ENCODE peak calls at places on chromosomes 12 and 14, in five cellular contexts. U is tibial artery, I is brain microvascular endothelial cell, X is endodermal cell, A is AG10803. E is an unnamed sample.

GRCh38 chr12:119681953-119682352 is 14.0 kb downstream of the PRKAB1 start:
- DNase-seq in U (no peak), I (no peak), X (no peak), A (no peak), E (no peak)

GRCh38 chr14:71621966-71622365 is 310.3 kb upstream of the RGS6 start:
- DNase-seq in U (no peak), I (no peak), X (no peak), A (no peak), E (no peak)

GRCh38 chr12:92051441-92051840 is 94.2 kb downstream of the BTG1 start:
- DNase-seq in U (no peak), I (no peak), X (no peak), A (no peak), E (no peak)

GRCh38 chr14:105974902-105975301 is 448.5 kb downstream of the TMEM121 start:
- DNase-seq in U (no peak), I (no peak), X (no peak), A (no peak), E (no peak)

GRCh38 chr12:100186071-100186470 is 14.5 kb upstream of the ACTR6 start:
- DNase-seq in U (no peak), I (no peak), X (no peak), A (no peak), E (no peak)

GRCh38 chr14:102930138-102930752 is 7.8 kb downstream of the AMN start:
- DNase-seq in U (no peak), I (no peak), X (peak), A (no peak), E (no peak)

GRCh38 chr12:93883436-93884154 is 206.4 kb downstream of the CRADD start:
- DNase-seq in U (no peak), I (peak), X (no peak), A (peak), E (no peak)

GRCh38 chr12:120654656-120655055 is 14.2 kb downstream of the CABP1 start:
- DNase-seq in U (peak), I (no peak), X (no peak), A (no peak), E (no peak)

GRCh38 chr14:91254456-91254855 is 10.0 kb upstream of the GPR68 start:
- DNase-seq in U (no peak), I (no peak), X (no peak), A (no peak), E (no peak)

GRCh38 chr14:72607386-72608125 is 286.3 kb downstream of the DPF3 start:
- DNase-seq in U (no peak), I (peak), X (peak), A (peak), E (no peak)

GRCh38 chr12:93657076-93657475 is 20.1 kb upstream of the CRADD start:
- DNase-seq in U (no peak), I (no peak), X (no peak), A (peak), E (no peak)

GRCh38 chr12:48445538-48445937 is 26.8 kb upstream of the ANP32D start:
- DNase-seq in U (no peak), I (no peak), X (no peak), A (no peak), E (no peak)

GRCh38 chr12:81639196-81639595 is 120.0 kb downstream of the PPFIA2 start:
- DNase-seq in U (no peak), I (peak), X (no peak), A (no peak), E (peak)

GRCh38 chr14:90573385-90574105 is 176.7 kb downstream of the CALM1 start:
- DNase-seq in U (no peak), I (no peak), X (no peak), A (no peak), E (no peak)

GRCh38 chr12:55675671-55676070 is 32.0 kb downstream of the ITGA7 start:
- DNase-seq in U (no peak), I (no peak), X (peak), A (no peak), E (no peak)

DNA sequence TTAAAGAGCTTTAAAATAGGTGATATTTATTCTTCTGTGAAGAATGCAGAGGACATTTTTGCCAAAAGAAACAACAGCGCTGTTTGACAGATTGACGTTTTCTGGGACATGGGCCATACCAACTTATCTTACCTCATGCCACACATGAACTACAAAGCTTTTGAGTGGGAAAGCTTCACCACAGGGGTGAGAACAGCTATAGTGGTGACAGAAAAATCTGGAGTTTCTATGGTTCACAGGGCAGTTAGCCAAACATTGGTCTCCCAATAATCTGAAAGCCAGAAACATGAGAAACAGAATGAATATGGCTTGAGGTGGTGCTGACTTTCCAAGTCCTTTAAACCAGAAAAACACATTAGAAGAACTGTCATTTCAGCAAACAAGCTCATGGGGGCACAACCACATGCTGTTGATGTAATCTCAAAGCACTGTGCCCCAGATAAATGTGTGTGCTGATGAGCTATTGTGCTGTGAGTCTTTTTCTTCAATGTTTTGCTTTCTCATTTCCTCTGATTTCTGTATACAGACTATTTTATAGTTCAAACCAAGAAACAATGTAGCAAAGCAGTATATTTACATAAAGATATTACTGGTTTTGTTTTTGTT is 905.4 kb downstream of the SLC16A7 start:
- DNase-seq in U (no peak), I (peak), X (no peak), A (peak), E (peak)
- TF ChIP-seq CTCF in U (no peak), I (peak), X (peak), A (peak), E (no peak)

DNA sequence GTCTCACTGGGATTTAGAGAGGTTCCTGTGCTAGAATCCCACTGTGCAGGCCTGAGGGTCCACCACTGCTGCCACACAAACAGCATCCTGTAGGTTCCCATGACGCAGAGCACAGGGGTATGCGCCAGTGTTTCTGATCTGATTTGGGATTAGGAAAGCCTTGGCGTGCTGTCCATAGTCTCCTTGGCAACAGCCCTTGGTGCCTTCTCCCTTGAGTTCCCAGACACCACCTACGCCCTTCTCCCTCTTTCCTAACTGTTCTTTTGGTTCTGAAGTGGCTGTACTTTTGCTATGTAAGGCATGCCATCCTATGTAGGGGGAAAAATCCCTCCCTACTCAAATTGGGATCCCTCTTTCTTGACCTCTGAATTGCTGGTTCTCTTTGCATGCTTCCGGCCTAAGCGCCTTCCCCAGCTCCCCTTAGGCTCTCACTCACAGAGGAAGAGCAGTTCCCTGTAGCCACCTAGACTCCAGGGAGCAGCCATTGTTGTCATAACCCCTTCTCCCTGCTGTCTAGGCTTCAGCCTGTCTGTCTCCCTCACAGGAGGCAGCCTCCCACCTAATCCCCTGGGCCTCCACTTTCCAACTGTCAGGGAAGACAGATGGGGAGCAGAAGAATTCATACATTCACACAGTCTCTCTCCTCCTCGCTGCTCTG is 14.8 kb upstream of the RIC8B start:
- DNase-seq in U (peak), I (no peak), X (no peak), A (no peak), E (no peak)
- H3K4me3 ChIP-seq in U (no peak), I (no peak), X (no peak), A (no peak), E (no peak)

DNA sequence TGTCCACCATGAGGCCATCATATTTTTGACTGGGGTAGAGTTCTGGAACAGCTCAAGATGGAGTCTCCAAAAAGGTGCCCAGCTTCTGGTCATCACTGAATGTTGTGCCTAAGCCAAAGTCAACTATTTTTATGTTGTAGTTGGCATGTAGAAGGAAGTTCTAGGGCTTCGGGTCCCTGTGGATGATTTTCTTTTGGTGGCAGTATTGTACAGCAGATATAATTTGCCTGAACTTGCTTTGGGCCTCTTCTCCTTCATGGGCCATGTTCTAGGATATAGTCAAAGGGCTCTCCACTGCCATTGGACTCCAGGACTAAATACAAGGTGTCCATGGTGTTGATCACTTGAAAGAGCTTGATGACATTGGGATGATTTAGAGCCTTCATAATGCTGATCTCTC is 143.6 kb downstream of the SLC38A4 start:
- DNase-seq in U (no peak), I (no peak), X (no peak), A (no peak), E (no peak)
- TF ChIP-seq CTCF in U (no peak), I (no peak), X (no peak), A (no peak), E (no peak)

GRCh38 chr12:122891661-122892525 is 4.0 kb downstream of the VPS37B start:
- DNase-seq in U (no peak), I (peak), X (peak), A (peak), E (peak)

GRCh38 chr12:122895290-122895689 is 634 bp downstream of the VPS37B start:
- DNase-seq in U (no peak), I (no peak), X (no peak), A (no peak), E (no peak)

GRCh38 chr12:122894173-122895121 is 1.5 kb downstream of the VPS37B start:
- DNase-seq in U (no peak), I (no peak), X (no peak), A (no peak), E (no peak)

GRCh38 chr12:122895757-122896636 is at the start of gene VPS37B:
- DNase-seq in U (peak), I (peak), X (peak), A (peak), E (no peak)

GRCh38 chr12:122893208-122894151 is 2.4 kb downstream of the VPS37B start:
- DNase-seq in U (no peak), I (no peak), X (no peak), A (no peak), E (no peak)
- H3K4me3 ChIP-seq in U (peak), I (no peak), X (peak), A (no peak), E (no peak)

DNA sequence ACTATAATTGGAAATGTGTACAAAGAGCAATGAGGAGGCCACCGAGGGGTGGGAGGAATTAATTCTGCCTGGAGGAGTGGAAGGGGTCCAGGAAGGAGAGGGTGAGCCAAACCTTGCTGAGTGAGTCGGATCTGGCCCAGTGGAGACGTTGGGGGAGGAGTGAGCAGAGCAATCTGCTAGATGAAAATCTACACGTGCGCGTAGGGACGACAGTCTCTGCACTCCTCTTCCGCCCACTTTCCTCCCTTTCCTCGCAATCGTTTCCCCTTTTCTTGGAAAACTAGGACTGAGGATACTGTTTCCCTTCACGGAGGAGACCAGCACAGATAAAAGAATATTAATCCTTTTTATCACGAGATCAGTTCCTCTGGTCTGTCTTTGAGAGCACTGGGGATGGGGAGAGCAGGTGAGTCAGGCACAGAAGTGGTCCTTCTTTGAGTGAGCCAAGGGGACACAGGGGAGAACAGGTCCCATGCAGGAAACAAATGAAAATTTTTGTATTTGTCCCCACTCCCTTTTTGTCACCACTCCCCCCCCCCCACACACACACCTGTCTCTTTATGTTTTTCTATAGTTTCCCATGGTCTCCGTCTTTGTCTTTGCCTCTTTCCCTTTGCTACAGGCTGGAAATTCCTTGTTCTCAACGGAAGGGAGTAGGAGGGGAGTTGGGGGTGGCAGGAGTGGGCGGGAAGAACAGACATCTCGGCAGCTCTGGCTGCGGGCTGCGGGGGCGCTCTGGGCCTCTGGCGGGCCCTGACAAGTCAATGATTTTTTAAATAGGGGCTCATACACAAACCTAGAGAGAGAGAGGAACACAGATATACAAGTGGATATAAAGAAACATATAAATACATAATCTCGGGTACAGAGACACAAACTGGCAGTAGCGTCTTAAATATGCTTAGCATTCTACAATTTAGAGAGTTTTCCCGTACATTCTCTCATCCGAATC is 2.6 kb upstream of the NAB2 start:
- DNase-seq in U (peak), I (peak), X (peak), A (peak), E (no peak)
- TF ChIP-seq CTCF in U (peak), I (peak), X (peak), A (peak), E (peak)

DNA sequence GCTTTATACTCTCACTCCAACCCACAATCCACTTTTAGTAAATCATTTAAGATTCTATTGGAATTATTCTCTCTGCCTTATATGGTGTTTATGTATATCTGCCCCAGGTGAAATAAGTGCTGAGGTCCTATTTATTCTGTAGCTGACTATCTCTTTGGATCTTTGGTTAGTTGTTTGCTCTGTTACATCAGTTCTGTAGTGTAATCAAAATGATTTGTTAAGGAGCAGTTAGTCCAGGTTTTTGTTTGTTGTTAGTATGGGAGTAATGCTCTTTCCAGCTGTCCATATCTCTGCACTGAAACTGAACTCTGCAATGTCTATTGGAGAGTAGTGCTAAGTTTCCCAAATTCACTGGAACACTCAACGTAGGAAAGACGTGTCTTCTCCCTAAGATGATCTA is 615.8 kb downstream of the SNAPC1 start:
- DNase-seq in U (no peak), I (no peak), X (no peak), A (no peak), E (no peak)
- H3K4me3 ChIP-seq in U (no peak), I (no peak), X (no peak), A (no peak), E (no peak)

DNA sequence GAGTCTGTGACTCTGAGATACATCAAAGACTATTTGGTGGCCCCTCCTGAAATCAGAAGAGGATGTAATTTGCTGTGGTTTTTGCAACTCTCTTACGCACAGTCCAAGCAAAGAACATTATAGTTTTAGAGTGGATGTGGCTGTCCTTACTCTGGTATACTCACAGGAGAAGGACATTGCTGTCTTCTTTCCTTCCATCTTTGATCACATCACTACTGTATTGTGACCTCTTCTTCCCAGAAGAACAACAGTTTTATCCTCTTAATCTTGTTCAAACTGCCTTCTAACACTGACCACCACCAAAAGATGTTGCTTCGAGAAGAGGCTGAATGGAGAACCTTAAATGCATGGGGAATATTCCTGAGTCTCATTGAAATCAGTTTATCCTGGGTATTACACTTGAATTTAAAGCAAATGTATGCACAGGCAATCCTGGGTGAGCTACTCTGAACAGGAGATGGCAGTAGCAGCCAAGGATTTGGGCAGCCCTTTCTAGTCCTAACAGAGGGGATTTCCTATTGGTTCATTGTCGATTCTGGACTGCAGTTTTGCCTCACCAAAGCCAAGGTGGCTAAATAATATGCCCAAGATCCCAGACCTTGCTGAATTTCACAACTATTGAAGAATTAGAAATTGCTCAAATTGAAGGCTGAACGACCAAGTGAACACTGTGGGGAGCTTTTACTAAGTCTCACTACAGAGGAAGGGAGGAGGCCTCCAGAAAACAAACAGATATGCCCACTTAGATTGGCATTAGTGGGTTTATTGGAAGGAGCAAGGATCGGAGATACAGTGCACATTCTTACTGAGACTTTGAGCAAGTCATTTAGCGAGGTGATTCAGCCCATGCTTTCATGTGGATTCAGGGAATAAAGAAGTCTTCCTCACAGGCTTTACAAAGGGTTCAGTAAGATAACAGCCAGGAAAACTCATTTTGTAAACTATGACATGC is 282.8 kb downstream of the PAWR start:
- DNase-seq in U (peak), I (peak), X (peak), A (peak), E (peak)
- TF ChIP-seq CTCF in U (peak), I (peak), X (peak), A (peak), E (peak)

GRCh38 chr12:112304411-112304810 is 77.8 kb downstream of the HECTD4 start:
- DNase-seq in U (no peak), I (no peak), X (no peak), A (peak), E (no peak)
- H3K4me3 ChIP-seq in U (no peak), I (no peak), X (no peak), A (no peak), E (no peak)

E was measured in astrocyte of the cerebellum.